ENCODE peak calls at places on chromosomes 12 and 14, in four cellular contexts. K is psoas muscle, Y is endodermal cell, C is HCT116. R is an unnamed sample. For H3K36me3, the result is how much of the 10 kb centered on the place peaks cover.

GRCh38 chr12:54431911-54432814 is 13.1 kb upstream of the ITGA5 start:
- DNase-seq in K (peak), Y (peak), C (no peak), R (peak)

GRCh38 chr14:23631702-23632460 is 4.3 kb upstream of the DHRS2 start:
- DNase-seq in K (peak), Y (peak), C (peak), R (peak)

GRCh38 chr12:122183588-122183940 is 641 bp downstream of the LRRC43 start:
- DNase-seq in K (no peak), Y (peak), C (no peak), R (no peak)

GRCh38 chr12:100141666-100141997 is 1.0 kb downstream of the BLTP3B start:
- DNase-seq in K (no peak), Y (no peak), C (peak), R (peak)

GRCh38 chr12:89373772-89374572 is 21.7 kb upstream of the DUSP6 start:
- DNase-seq in K (no peak), Y (no peak), C (no peak), R (no peak)

GRCh38 chr12:46373303-46374182 is 970 bp upstream of the SLC38A2 start:
- DNase-seq in K (peak), Y (peak), C (no peak), R (no peak)

GRCh38 chr14:23442721-23443356 is 7.4 kb upstream of the MYH7 start:
- DNase-seq in K (no peak), Y (no peak), C (no peak), R (no peak)

GRCh38 chr12:124888203-124888602 is 24.5 kb upstream of the SCARB1 start:
- DNase-seq in K (no peak), Y (no peak), C (no peak), R (no peak)

GRCh38 chr12:129873458-129873857 is 30.4 kb downstream of the TMEM132D start:
- DNase-seq in K (no peak), Y (no peak), C (no peak), R (no peak)

GRCh38 chr12:67430708-67431335 is 161.7 kb downstream of the CAND1 start:
- DNase-seq in K (peak), Y (no peak), C (no peak), R (no peak)

GRCh38 chr14:103879570-103880333 is 32.4 kb upstream of the PPP1R13B start:
- DNase-seq in K (no peak), Y (peak), C (no peak), R (peak)

GRCh38 chr14:101075025-101075800 is 171.7 kb upstream of the RTL1 start:
- DNase-seq in K (no peak), Y (peak), C (no peak), R (no peak)

GRCh38 chr14:101077511-101078074 is 174.1 kb upstream of the RTL1 start:
- DNase-seq in K (no peak), Y (peak), C (no peak), R (no peak)

GRCh38 chr14:101075801-101076413 is 172.4 kb upstream of the RTL1 start:
- DNase-seq in K (no peak), Y (peak), C (no peak), R (no peak)

GRCh38 chr14:101078105-101078891 is 174.8 kb upstream of the RTL1 start:
- DNase-seq in K (no peak), Y (peak), C (no peak), R (no peak)

DNA sequence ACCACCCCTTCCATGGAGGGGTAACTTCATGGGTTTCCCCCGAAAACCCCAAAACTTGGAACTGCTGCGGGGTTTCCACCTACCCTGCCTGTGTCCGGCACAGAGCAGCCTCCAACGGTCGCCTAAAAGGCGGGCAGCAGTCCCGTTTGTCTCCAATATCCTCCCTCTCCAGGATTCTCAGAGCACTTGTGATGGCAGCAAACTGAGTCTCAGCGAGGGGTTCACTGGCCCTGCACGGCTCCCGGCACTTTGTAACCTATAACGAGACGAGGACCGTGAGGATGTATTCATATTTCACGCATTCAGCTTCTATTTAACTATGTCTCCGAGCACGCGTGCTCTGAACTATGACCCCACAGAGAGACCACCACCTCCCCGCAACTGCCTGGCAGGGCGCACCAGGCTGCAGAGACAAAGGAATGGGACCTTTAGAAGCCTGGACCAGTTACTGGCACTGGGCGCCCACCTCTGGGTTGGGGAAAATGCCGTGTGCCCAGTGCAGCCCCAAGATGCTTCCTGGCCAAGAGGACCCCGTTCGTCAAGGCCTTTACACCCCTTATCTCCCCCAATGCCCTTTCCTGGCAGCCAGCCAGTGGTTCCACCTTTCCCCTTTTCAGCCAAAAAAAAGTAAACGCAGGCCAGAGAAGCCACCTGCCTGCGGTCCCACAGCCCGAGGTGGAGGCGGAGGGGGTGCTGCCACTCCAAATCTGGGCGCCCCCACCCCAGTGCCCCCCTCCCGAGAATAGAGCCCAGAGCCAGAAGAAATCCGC is 173.1 kb upstream of the RTL1 start:
- DNase-seq in K (no peak), Y (peak), C (no peak), R (no peak)
- H3K4me3 ChIP-seq in K (no peak), Y (peak), C (no peak), R (peak)

GRCh38 chr12:119666226-119666808 is 1.6 kb upstream of the PRKAB1 start:
- DNase-seq in K (no peak), Y (no peak), C (no peak), R (no peak)

GRCh38 chr12:119667577-119668314 is at the start of gene PRKAB1:
- DNase-seq in K (peak), Y (peak), C (peak), R (peak)

GRCh38 chr12:119664642-119665041 is 3.3 kb upstream of the PRKAB1 start:
- DNase-seq in K (no peak), Y (no peak), C (no peak), R (no peak)

GRCh38 chr12:119666900-119667576 is 895 bp upstream of the PRKAB1 start:
- DNase-seq in K (no peak), Y (no peak), C (no peak), R (no peak)

DNA sequence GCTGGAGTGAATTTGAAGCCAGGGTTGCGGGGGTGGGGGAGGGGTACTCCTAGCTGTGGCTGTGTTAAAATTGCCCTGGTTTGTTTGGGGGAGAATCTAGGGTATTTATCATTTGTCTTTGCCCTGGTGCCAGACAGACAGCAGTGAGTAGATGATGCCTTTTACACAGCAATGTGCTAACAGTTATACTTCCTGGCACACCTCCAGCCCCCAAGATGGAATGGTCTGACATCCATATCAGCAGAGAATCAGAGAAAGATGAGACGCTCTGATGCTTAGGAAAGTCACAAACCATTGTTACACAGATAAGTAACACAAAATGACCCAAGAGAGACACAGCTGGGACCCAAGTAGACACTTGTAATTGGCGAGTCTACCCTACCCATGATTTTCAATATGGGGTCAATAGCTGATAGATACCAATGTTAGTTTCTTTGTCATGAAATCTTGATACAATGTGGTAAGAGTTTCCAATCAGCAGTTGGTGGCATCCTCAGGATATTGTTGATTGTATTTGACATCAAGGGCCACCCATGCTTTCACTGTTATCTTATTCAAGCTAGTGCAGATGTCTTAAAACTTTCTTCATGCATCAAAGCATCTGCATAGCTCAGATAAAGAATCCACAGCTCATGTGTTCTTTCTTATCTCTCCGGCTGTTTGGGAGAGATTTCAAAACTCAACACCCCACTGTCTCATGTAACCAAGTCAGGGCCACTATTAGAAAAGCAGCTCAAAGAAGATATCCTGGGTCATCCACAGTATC is 2.6 kb upstream of the PRKAB1 start:
- DNase-seq in K (no peak), Y (no peak), C (no peak), R (no peak)
- TF ChIP-seq CTCF in K (no peak), Y (no peak), C (no peak), R (no peak)

GRCh38 chr14:75434557-75435248 is 6.9 kb downstream of the JDP2 start:
- DNase-seq in K (no peak), Y (no peak), C (no peak), R (no peak)
- H3K36me3 ChIP-seq in K (half or more), Y (under half), C (under half), R (under half)

DNA sequence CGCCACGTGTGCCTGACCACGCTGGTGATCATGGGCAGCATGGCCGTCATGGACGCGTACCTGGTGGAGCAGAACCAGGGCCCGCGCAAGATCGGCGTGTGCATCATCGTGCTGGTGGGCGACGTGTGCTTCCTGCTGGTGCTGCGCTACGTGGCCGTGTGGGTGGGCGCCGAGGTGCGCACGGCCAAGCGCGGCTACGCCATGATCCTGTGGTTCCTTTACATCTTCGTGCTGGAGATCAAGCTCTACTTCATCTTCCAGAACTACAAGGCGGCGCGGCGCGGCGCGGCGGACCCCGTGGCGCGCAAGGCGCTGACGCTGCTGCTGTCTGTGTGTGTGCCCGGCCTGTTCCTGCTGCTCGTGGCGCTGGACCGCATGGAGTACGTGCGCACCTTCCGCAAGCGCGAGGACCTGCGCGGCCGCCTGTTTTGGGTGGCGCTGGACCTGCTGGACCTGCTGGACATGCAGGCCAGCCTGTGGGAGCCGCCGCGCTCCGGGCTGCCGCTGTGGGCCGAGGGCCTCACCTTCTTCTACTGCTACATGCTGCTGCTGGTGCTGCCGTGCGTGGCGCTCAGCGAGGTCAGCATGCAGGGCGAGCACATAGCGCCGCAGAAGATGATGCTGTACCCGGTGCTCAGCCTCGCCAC is 2.6 kb downstream of the TMEM121 start:
- DNase-seq in K (peak), Y (no peak), C (no peak), R (no peak)
- H3K4me3 ChIP-seq in K (peak), Y (no peak), C (no peak), R (peak)